ENCODE peak calls at places on chromosomes 11 and 22, in eight cellular contexts. N is Panc1, V is upper lobe of left lung, A is GM23338, Y is HepG2, B is HCT116, J is GM12878, D is K562. Q is an unnamed sample.
A peak's percentile ranks its signal among the peaks of the same experiment; 100 is the strongest.

GRCh38 chr22:41241133-41241676 is 474 bp upstream of the CHADL start:
- ATAC-seq in N (no peak), V (no peak), A (no peak), Y (no peak), B (no peak), J (no peak), D (no peak), Q (no peak)

GRCh38 chr11:134266841-134267251 is 9.3 kb upstream of the GLB1L3 start:
- ATAC-seq in N (no peak), V (peak; percentile 89), A (peak; percentile 15), Y (no peak), B (no peak), J (no peak), D (no peak), Q (peak; percentile 82)

GRCh38 chr22:22746963-22747933 is 102.8 kb downstream of the GGTLC2 start:
- ATAC-seq in N (no peak), V (no peak), A (no peak), Y (no peak), B (no peak), J (peak; percentile 86), D (no peak), Q (no peak)

GRCh38 chr11:60838132-60838531 is 3.8 kb upstream of the CCDC86 start:
- ATAC-seq in N (no peak), V (no peak), A (peak; percentile 74), Y (peak; percentile 59), B (peak; percentile 48), J (no peak), D (peak; percentile 78), Q (no peak)

GRCh38 chr22:50699754-50700386 is 27.2 kb downstream of the SHANK3 start:
- ATAC-seq in N (no peak), V (no peak), A (peak; percentile 73), Y (peak; percentile 69), B (no peak), J (peak; percentile 73), D (peak; percentile 81), Q (no peak)

GRCh38 chr22:46580940-46581579 is 39.1 kb upstream of the GRAMD4 start:
- ATAC-seq in N (no peak), V (no peak), A (no peak), Y (no peak), B (no peak), J (no peak), D (no peak), Q (no peak)

GRCh38 chr22:19991645-19992451 is 24.8 kb downstream of the ARVCF start:
- ATAC-seq in N (no peak), V (no peak), A (no peak), Y (no peak), B (no peak), J (no peak), D (no peak), Q (no peak)

GRCh38 chr11:11349870-11350325 is 3.2 kb downstream of the CSNK2A3 start:
- ATAC-seq in N (no peak), V (no peak), A (no peak), Y (no peak), B (peak; percentile 25), J (no peak), D (no peak), Q (peak; percentile 59)

GRCh38 chr11:27370374-27370773 is 7.4 kb upstream of the CCDC34 start:
- ATAC-seq in N (no peak), V (no peak), A (peak; percentile 44), Y (no peak), B (no peak), J (no peak), D (peak; percentile 57), Q (no peak)

GRCh38 chr22:32030508-32031247 is 12.4 kb upstream of the SLC5A1 start:
- ATAC-seq in N (no peak), V (no peak), A (no peak), Y (no peak), B (no peak), J (no peak), D (no peak), Q (no peak)

GRCh38 chr11:102603576-102603975 is 21.6 kb downstream of the MMP20 start:
- ATAC-seq in N (peak; percentile 10), V (no peak), A (no peak), Y (peak; percentile 13), B (peak; percentile 12), J (no peak), D (no peak), Q (no peak)

GRCh38 chr11:23112987-23113886 is 253.0 kb upstream of the CCDC179 start:
- ATAC-seq in N (peak; percentile 58), V (peak; percentile 62), A (peak; percentile 89), Y (peak; percentile 93), B (no peak), J (peak; percentile 83), D (no peak), Q (no peak)

GRCh38 chr11:29802522-29802921 is 214.3 kb downstream of the KCNA4 start:
- ATAC-seq in N (no peak), V (no peak), A (no peak), Y (no peak), B (no peak), J (no peak), D (no peak), Q (no peak)

GRCh38 chr11:109799604-109800003 is 293.6 kb upstream of the ZC3H12C start:
- ATAC-seq in N (no peak), V (no peak), A (no peak), Y (no peak), B (no peak), J (no peak), D (no peak), Q (no peak)

GRCh38 chr22:29093980-29094379 is 21.1 kb downstream of the KREMEN1 start:
- ATAC-seq in N (no peak), V (no peak), A (no peak), Y (no peak), B (no peak), J (no peak), D (no peak), Q (peak; percentile 75)

GRCh38 chr11:77729063-77729462 is 91.5 kb downstream of the RSF1 start:
- ATAC-seq in N (no peak), V (no peak), A (no peak), Y (peak; percentile 69), B (no peak), J (no peak), D (no peak), Q (no peak)

GRCh38 chr11:77730789-77731188 is 89.7 kb downstream of the RSF1 start:
- ATAC-seq in N (no peak), V (no peak), A (no peak), Y (no peak), B (no peak), J (no peak), D (no peak), Q (no peak)

GRCh38 chr11:77732143-77732542 is 88.4 kb downstream of the RSF1 start:
- ATAC-seq in N (no peak), V (no peak), A (no peak), Y (no peak), B (no peak), J (no peak), D (no peak), Q (no peak)

DNA sequence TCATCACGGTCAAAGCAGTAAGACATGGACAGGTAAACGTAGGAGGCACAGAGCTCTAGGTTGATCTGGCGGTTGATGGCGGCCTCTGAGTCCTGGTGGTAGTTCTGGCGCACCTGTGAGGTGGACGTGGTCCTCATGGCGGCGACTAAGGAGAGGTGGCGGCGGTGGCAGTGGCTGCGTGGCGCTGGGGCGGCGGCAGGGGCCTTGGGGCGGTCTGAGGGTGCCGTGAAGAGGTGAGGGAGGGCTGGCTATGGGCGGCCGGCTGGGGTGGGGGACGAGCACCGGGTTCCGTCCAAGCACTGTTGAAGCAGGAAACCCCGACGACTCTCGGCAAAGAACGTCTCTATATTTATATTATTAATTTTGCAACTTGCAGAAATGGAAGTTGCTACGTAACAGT is 85.6 kb downstream of the RSF1 start:
- ATAC-seq in N (no peak), V (no peak), A (no peak), Y (no peak), B (no peak), J (no peak), D (no peak), Q (no peak)
- TF ChIP-seq POLR2AphosphoS5 in N (no peak), V (no peak), A (no peak), Y (no peak), B (no peak), J (no peak), D (no peak), Q (no peak)

DNA sequence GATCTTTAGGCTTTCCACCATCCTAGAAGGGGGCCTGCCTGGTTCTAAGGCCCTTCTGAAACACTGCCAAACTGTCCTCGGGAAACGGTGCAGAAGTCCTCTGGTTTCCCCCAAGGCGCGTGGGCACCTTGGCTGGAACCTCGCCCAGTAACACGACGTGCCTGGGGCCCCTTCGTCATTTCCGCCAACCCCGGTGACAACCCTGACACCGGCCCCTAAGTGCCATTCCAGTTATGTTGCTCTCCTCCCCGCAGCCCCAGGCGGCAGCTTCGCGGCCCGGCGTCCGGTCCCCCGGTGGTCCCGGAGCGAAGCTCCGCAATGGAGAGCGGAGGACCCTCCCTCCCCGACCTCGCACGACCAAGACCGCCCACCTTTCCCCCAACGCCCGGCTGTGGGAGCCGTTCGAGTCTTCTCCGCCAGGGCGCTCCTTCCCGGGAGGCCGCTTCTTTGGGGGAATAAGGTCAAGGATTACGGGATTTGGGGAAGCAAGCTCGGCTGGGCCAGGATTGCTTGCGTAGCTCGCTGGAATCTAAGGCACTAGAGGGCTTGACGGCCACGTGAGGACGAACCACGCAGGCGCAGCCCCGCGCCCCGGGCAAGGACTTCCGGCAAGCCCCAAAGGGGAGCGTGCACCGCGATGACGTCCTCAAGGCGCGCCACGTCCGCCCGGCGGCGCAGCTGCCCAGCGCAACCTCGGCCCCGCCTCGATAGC is 648 bp downstream of the RNH1 start:
- ATAC-seq in N (peak; percentile 88), V (peak; percentile 91), A (peak; percentile 66), Y (peak; percentile 86), B (peak; percentile 85), J (peak; percentile 76), D (peak; percentile 76), Q (peak; percentile 88)
- TF ChIP-seq POLR2AphosphoS5 in N (peak; percentile 70), V (peak; percentile 69), A (no peak), Y (peak; percentile 82), B (no peak), J (peak; percentile 93), D (peak; percentile 38), Q (peak; percentile 72)

GRCh38 chr11:110883266-110883665 is 171.0 kb upstream of the ARHGAP20 start:
- ATAC-seq in N (no peak), V (no peak), A (no peak), Y (no peak), B (no peak), J (no peak), D (no peak), Q (no peak)
- TF ChIP-seq POLR2AphosphoS5 in N (no peak), V (no peak), A (no peak), Y (no peak), B (no peak), J (no peak), D (no peak), Q (no peak)

GRCh38 chr11:122646549-122647340 is 8.8 kb upstream of the UBASH3B start:
- ATAC-seq in N (no peak), V (no peak), A (no peak), Y (no peak), B (no peak), J (no peak), D (no peak), Q (no peak)

GRCh38 chr11:122650619-122651018 is 4.9 kb upstream of the UBASH3B start:
- ATAC-seq in N (no peak), V (no peak), A (no peak), Y (no peak), B (no peak), J (no peak), D (no peak), Q (no peak)

GRCh38 chr11:122645847-122646246 is 9.7 kb upstream of the UBASH3B start:
- ATAC-seq in N (no peak), V (no peak), A (no peak), Y (no peak), B (no peak), J (no peak), D (no peak), Q (no peak)

GRCh38 chr11:122647728-122648127 is 7.8 kb upstream of the UBASH3B start:
- ATAC-seq in N (no peak), V (no peak), A (no peak), Y (no peak), B (no peak), J (no peak), D (no peak), Q (no peak)

GRCh38 chr11:122649133-122649532 is 6.4 kb upstream of the UBASH3B start:
- ATAC-seq in N (no peak), V (no peak), A (no peak), Y (no peak), B (no peak), J (no peak), D (no peak), Q (no peak)
- TF ChIP-seq POLR2AphosphoS5 in N (no peak), V (no peak), A (no peak), Y (no peak), B (no peak), J (no peak), D (no peak), Q (no peak)

Q was measured in gastroesophageal sphincter.